ENCODE peak calls at places on chromosomes 2 and 18, in four cellular contexts. One of them, this sample, is unnamed.

GRCh38 chr2:29527947-29528346 is 393.4 kb downstream of the ALK start:
- DNase-seq in A673: peak; percentile 87
- DNase-seq in fibroblast of lung: no peak
- DNase-seq in heart right ventricle: no peak
- DNase-seq in this sample: no peak

GRCh38 chr2:200968162-200968561 is 4.7 kb upstream of the ORC2 start:
- DNase-seq in A673: no peak
- DNase-seq in fibroblast of lung: no peak
- DNase-seq in heart right ventricle: no peak
- DNase-seq in this sample: no peak

GRCh38 chr2:27914046-27914792 is 23.7 kb downstream of the BABAM2 start:
- DNase-seq in A673: no peak
- DNase-seq in fibroblast of lung: no peak
- DNase-seq in heart right ventricle: no peak
- DNase-seq in this sample: no peak

GRCh38 chr18:50080932-50081560 is 113.9 kb downstream of the MYO5B start:
- DNase-seq in A673: no peak
- DNase-seq in fibroblast of lung: no peak
- DNase-seq in heart right ventricle: no peak
- DNase-seq in this sample: no peak

GRCh38 chr2:166419616-166419934 is 43.8 kb upstream of the SCN9A start:
- DNase-seq in A673: peak; percentile 64
- DNase-seq in fibroblast of lung: peak; percentile 75
- DNase-seq in heart right ventricle: no peak
- DNase-seq in this sample: no peak

GRCh38 chr2:200399046-200399445 is 92.6 kb downstream of the SPATS2L start:
- DNase-seq in A673: no peak
- DNase-seq in fibroblast of lung: no peak
- DNase-seq in heart right ventricle: no peak
- DNase-seq in this sample: no peak

GRCh38 chr2:122927710-122928249 is 1097.3 kb upstream of the CNTNAP5 start:
- DNase-seq in A673: peak; percentile 28
- DNase-seq in fibroblast of lung: no peak
- DNase-seq in heart right ventricle: no peak
- DNase-seq in this sample: no peak

GRCh38 chr2:64035067-64035942 is 16.1 kb upstream of the VPS54 start:
- DNase-seq in A673: no peak
- DNase-seq in fibroblast of lung: peak; percentile 62
- DNase-seq in heart right ventricle: no peak
- DNase-seq in this sample: no peak

GRCh38 chr2:184463102-184463865 is 135.0 kb upstream of the ZNF804A start:
- DNase-seq in A673: no peak
- DNase-seq in fibroblast of lung: no peak
- DNase-seq in heart right ventricle: no peak
- DNase-seq in this sample: no peak

GRCh38 chr2:228927028-228928010 is 343.8 kb downstream of the PID1 start:
- DNase-seq in A673: peak; percentile 10
- DNase-seq in fibroblast of lung: peak; percentile 72
- DNase-seq in heart right ventricle: no peak
- DNase-seq in this sample: no peak

GRCh38 chr2:23009545-23010149 is 375.3 kb upstream of the KLHL29 start:
- DNase-seq in A673: no peak
- DNase-seq in fibroblast of lung: peak; percentile 9
- DNase-seq in heart right ventricle: peak; percentile 20
- DNase-seq in this sample: peak; percentile 53

GRCh38 chr2:4827836-4828235 is 864.3 kb upstream of the SOX11 start:
- DNase-seq in A673: no peak
- DNase-seq in fibroblast of lung: no peak
- DNase-seq in heart right ventricle: no peak
- DNase-seq in this sample: no peak
- H3K9me3 ChIP-seq in A673: no peaks in the 10 kb centered on the region
- H3K9me3 ChIP-seq in fibroblast of lung: no peaks in the 10 kb centered on the region
- H3K9me3 ChIP-seq in heart right ventricle: no peaks in the 10 kb centered on the region
- H3K9me3 ChIP-seq in this sample: no peaks in the 10 kb centered on the region

GRCh38 chr2:144826105-144826504 is 306.2 kb upstream of the ZEB2 start:
- DNase-seq in A673: no peak
- DNase-seq in fibroblast of lung: no peak
- DNase-seq in heart right ventricle: no peak
- DNase-seq in this sample: no peak

GRCh38 chr2:144830543-144830942 is 310.6 kb upstream of the ZEB2 start:
- DNase-seq in A673: no peak
- DNase-seq in fibroblast of lung: no peak
- DNase-seq in heart right ventricle: no peak
- DNase-seq in this sample: no peak

GRCh38 chr2:144827404-144827803 is 307.5 kb upstream of the ZEB2 start:
- DNase-seq in A673: no peak
- DNase-seq in fibroblast of lung: no peak
- DNase-seq in heart right ventricle: no peak
- DNase-seq in this sample: no peak

GRCh38 chr2:144824611-144825010 is 304.7 kb upstream of the ZEB2 start:
- DNase-seq in A673: no peak
- DNase-seq in fibroblast of lung: no peak
- DNase-seq in heart right ventricle: no peak
- DNase-seq in this sample: no peak
- H3K27ac ChIP-seq in A673: no peak overlapping the region
- H3K27ac ChIP-seq in fibroblast of lung: no peak overlapping the region
- H3K27ac ChIP-seq in heart right ventricle: no peak overlapping the region
- H3K27ac ChIP-seq in this sample: no peak overlapping the region

GRCh38 chr2:181662287-181662686 is 5.4 kb upstream of the CERKL start:
- DNase-seq in A673: no peak
- DNase-seq in fibroblast of lung: no peak
- DNase-seq in heart right ventricle: no peak
- DNase-seq in this sample: no peak
- H3K36me3 ChIP-seq in A673: no peaks in the 10 kb centered on the region
- H3K36me3 ChIP-seq in fibroblast of lung: no peaks in the 10 kb centered on the region
- H3K36me3 ChIP-seq in heart right ventricle: no peaks in the 10 kb centered on the region
- H3K36me3 ChIP-seq in this sample: no peaks in the 10 kb centered on the region

GRCh38 chr18:14970027-14970426 is 222.1 kb downstream of the ANKRD30B start:
- DNase-seq in A673: no peak
- DNase-seq in fibroblast of lung: peak; percentile 33
- DNase-seq in heart right ventricle: no peak
- DNase-seq in this sample: no peak
- H3K9me3 ChIP-seq in A673: no peaks in the 10 kb centered on the region
- H3K9me3 ChIP-seq in fibroblast of lung: no peaks in the 10 kb centered on the region
- H3K9me3 ChIP-seq in heart right ventricle: no peaks in the 10 kb centered on the region
- H3K9me3 ChIP-seq in this sample: no peaks in the 10 kb centered on the region

DNA sequence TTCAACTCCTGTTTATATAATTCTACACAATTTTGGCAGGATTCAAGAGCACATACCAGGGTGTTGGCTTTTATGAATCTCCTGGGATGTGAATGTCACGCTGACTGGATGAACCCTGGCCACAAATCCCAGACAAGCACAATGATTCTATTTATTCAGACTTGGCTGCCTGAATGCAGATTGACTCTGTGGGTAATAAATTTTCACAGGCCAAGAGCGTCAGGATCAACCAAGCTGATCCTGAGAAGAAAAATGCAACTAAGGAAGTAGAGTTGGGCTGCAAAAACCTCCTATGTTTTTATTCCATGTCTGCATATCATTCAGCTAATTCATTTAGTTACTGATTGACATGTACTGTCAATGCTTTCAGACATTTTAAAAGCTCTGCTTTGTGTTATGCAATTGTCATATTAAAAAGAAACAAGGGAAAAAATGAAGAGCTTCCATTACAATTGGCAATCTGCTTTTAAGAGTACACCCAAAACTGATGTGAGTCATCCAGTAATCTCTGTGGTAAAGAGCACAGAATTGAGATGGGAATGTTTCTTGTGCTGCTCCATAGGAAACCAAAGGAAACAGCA is 173.0 kb upstream of the REV1 start:
- DNase-seq in A673: peak; percentile 69
- DNase-seq in fibroblast of lung: peak; percentile 98
- DNase-seq in heart right ventricle: peak; percentile 59
- DNase-seq in this sample: peak; percentile 54
- H3K27ac ChIP-seq in A673: no peak overlapping the region
- H3K27ac ChIP-seq in fibroblast of lung: no peak overlapping the region
- H3K27ac ChIP-seq in heart right ventricle: peak overlapping the region; percentile 61
- H3K27ac ChIP-seq in this sample: no peak overlapping the region

DNA sequence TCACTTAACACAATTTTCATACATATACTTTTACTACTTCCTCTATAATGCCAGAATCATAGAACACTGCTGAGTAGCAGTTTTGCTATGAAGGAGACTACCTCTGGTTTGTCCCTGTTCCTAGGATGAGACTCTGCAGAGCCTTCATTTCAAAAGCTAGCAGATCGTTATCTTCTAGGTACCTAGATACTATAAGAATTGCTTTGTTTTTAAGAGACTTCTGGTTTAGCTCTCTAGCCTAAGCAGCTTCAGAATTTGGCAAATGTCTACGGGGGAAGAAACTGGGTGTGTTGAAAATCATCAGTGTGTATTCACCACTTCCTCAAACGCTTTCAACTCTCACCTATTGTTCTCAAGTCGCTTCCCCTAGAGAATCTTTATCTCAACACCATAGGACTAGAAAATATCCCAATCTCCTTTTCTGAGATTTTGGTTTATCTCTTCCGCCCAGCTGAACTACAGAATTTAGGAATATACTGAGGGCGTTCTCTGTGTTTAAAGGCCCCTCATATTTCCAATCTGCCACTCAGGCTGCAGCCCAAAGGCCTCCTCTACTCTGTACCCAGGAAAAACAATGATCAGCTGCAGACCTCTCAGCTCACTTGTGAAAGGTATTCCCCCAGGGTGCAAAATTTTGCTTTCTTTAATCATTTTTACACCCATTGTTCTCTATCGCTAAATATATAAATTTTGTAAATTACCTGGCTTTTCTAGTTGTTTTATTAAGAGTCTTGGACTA is 28.7 kb downstream of the SMAD2 start:
- DNase-seq in A673: no peak
- DNase-seq in fibroblast of lung: no peak
- DNase-seq in heart right ventricle: no peak
- DNase-seq in this sample: no peak
- H3K36me3 ChIP-seq in A673: no peaks in the 10 kb centered on the region
- H3K36me3 ChIP-seq in fibroblast of lung: no peaks in the 10 kb centered on the region
- H3K36me3 ChIP-seq in heart right ventricle: no peaks in the 10 kb centered on the region
- H3K36me3 ChIP-seq in this sample: no peaks in the 10 kb centered on the region

GRCh38 chr2:77831471-77831870 is 309.3 kb upstream of the LRRTM4 start:
- DNase-seq in A673: no peak
- DNase-seq in fibroblast of lung: no peak
- DNase-seq in heart right ventricle: no peak
- DNase-seq in this sample: no peak

GRCh38 chr2:77831068-77831467 is 308.9 kb upstream of the LRRTM4 start:
- DNase-seq in A673: no peak
- DNase-seq in fibroblast of lung: no peak
- DNase-seq in heart right ventricle: no peak
- DNase-seq in this sample: no peak

GRCh38 chr2:77834360-77835002 is 312.3 kb upstream of the LRRTM4 start:
- DNase-seq in A673: no peak
- DNase-seq in fibroblast of lung: no peak
- DNase-seq in heart right ventricle: no peak
- DNase-seq in this sample: no peak

GRCh38 chr2:77831878-77832277 is 309.7 kb upstream of the LRRTM4 start:
- DNase-seq in A673: no peak
- DNase-seq in fibroblast of lung: no peak
- DNase-seq in heart right ventricle: no peak
- DNase-seq in this sample: no peak
- H3K9me3 ChIP-seq in A673: peaks cover 32% of the 10 kb centered on the region
- H3K9me3 ChIP-seq in fibroblast of lung: no peaks in the 10 kb centered on the region
- H3K9me3 ChIP-seq in heart right ventricle: peaks cover 22% of the 10 kb centered on the region
- H3K9me3 ChIP-seq in this sample: no peaks in the 10 kb centered on the region

GRCh38 chr2:144519934-144520717 is at the start of gene ZEB2:
- DNase-seq in A673: peak; percentile 97
- DNase-seq in fibroblast of lung: peak; percentile 99
- DNase-seq in heart right ventricle: peak; percentile 72
- DNase-seq in this sample: peak; percentile 75

GRCh38 chr2:144520718-144521487 is 984 bp upstream of the ZEB2 start:
- DNase-seq in A673: peak; percentile 91
- DNase-seq in fibroblast of lung: peak; percentile 98
- DNase-seq in heart right ventricle: no peak
- DNase-seq in this sample: no peak

GRCh38 chr2:144522741-144523605 is 3.1 kb upstream of the ZEB2 start:
- DNase-seq in A673: peak; percentile 32
- DNase-seq in fibroblast of lung: peak; percentile 47
- DNase-seq in heart right ventricle: no peak
- DNase-seq in this sample: no peak

GRCh38 chr2:144523606-144524131 is 3.8 kb upstream of the ZEB2 start:
- DNase-seq in A673: peak; percentile 50
- DNase-seq in fibroblast of lung: peak; percentile 42
- DNase-seq in heart right ventricle: no peak
- DNase-seq in this sample: no peak

GRCh38 chr2:144521702-144522101 is 1.8 kb upstream of the ZEB2 start:
- DNase-seq in A673: peak; percentile 17
- DNase-seq in fibroblast of lung: peak; percentile 39
- DNase-seq in heart right ventricle: no peak
- DNase-seq in this sample: no peak
- H3K27ac ChIP-seq in A673: peak overlapping the region; percentile 85
- H3K27ac ChIP-seq in fibroblast of lung: peak overlapping the region; percentile 48
- H3K27ac ChIP-seq in heart right ventricle: peak overlapping the region; percentile 98
- H3K27ac ChIP-seq in this sample: peak overlapping the region; percentile 97

GRCh38 chr2:100276716-100277115 is 45.6 kb downstream of the LONRF2 start:
- DNase-seq in A673: no peak
- DNase-seq in fibroblast of lung: no peak
- DNase-seq in heart right ventricle: no peak
- DNase-seq in this sample: no peak

GRCh38 chr2:100279586-100280534 is 42.4 kb downstream of the LONRF2 start:
- DNase-seq in A673: no peak
- DNase-seq in fibroblast of lung: no peak
- DNase-seq in heart right ventricle: no peak
- DNase-seq in this sample: no peak

GRCh38 chr2:100278501-100278900 is 43.8 kb downstream of the LONRF2 start:
- DNase-seq in A673: no peak
- DNase-seq in fibroblast of lung: no peak
- DNase-seq in heart right ventricle: no peak
- DNase-seq in this sample: no peak

GRCh38 chr2:100278986-100279385 is 43.3 kb downstream of the LONRF2 start:
- DNase-seq in A673: no peak
- DNase-seq in fibroblast of lung: no peak
- DNase-seq in heart right ventricle: no peak
- DNase-seq in this sample: no peak

GRCh38 chr2:100277540-100278207 is 44.6 kb downstream of the LONRF2 start:
- DNase-seq in A673: no peak
- DNase-seq in fibroblast of lung: no peak
- DNase-seq in heart right ventricle: no peak
- DNase-seq in this sample: no peak
- H3K36me3 ChIP-seq in A673: no peaks in the 10 kb centered on the region
- H3K36me3 ChIP-seq in fibroblast of lung: no peaks in the 10 kb centered on the region
- H3K36me3 ChIP-seq in heart right ventricle: no peaks in the 10 kb centered on the region
- H3K36me3 ChIP-seq in this sample: no peaks in the 10 kb centered on the region

GRCh38 chr2:240522406-240522805 is 35.4 kb downstream of the ANKMY1 start:
- DNase-seq in A673: no peak
- DNase-seq in fibroblast of lung: no peak
- DNase-seq in heart right ventricle: no peak
- DNase-seq in this sample: no peak
- H3K9me3 ChIP-seq in A673: peaks cover 13% of the 10 kb centered on the region
- H3K9me3 ChIP-seq in fibroblast of lung: no peaks in the 10 kb centered on the region
- H3K9me3 ChIP-seq in heart right ventricle: peaks cover 5% of the 10 kb centered on the region
- H3K9me3 ChIP-seq in this sample: no peaks in the 10 kb centered on the region